ENCODE peak calls at places on chromosomes 6 and 20, in eight cellular contexts. H is adrenal gland, P is tibial artery, Z is mammary epithelial cell, Y is left ventricle myocardium inferior, I is tibial nerve, K is cardiac fibroblast, J is astrocyte of the spinal cord. C is an unnamed sample.

GRCh38 chr6:11656486-11656885 is 118.9 kb downstream of the TMEM170B start:
- DNase-seq in P (no peak), J (no peak), I (no peak), H (no peak), K (no peak), Y (no peak), Z (no peak), C (no peak)

GRCh38 chr6:128461517-128461916 is 58.9 kb downstream of the PTPRK start:
- DNase-seq in I (no peak), K (no peak), H (no peak), J (no peak), P (no peak), Y (no peak), Z (no peak), C (no peak)

GRCh38 chr6:7107578-7108195 is at the start of gene RREB1:
- DNase-seq in Y (peak; percentile 57), J (peak; percentile 63), I (peak; percentile 50), K (peak; percentile 61), P (peak; percentile 86), H (peak; percentile 64), Z (peak; percentile 57), C (no peak)

GRCh38 chr20:47727909-47728361 is 57.3 kb downstream of the SULF2 start:
- DNase-seq in J (no peak), Y (no peak), Z (no peak), I (no peak), P (no peak), K (no peak), H (no peak), C (no peak)

GRCh38 chr20:54219751-54220426 is 12.0 kb downstream of the PFDN4 start:
- DNase-seq in H (no peak), P (no peak), Y (no peak), J (peak; percentile 52), Z (peak; percentile 28), K (peak; percentile 76), I (no peak), C (no peak)

GRCh38 chr20:49866051-49866450 is 49.3 kb downstream of the SPATA2 start:
- DNase-seq in J (no peak), H (no peak), Y (no peak), P (no peak), I (no peak), K (peak; percentile 19), Z (no peak), C (no peak)

GRCh38 chr6:56915832-56916231 is 39.1 kb upstream of the BEND6 start:
- DNase-seq in I (no peak), P (no peak), J (no peak), H (no peak), Y (no peak), Z (no peak), K (no peak), C (no peak)

GRCh38 chr20:39829713-39830112 is 859.3 kb downstream of the MAFB start:
- DNase-seq in P (no peak), H (no peak), K (no peak), Z (no peak), J (no peak), I (no peak), Y (no peak), C (no peak)

GRCh38 chr6:118283759-118284158 is 264.3 kb upstream of the PLN start:
- DNase-seq in P (no peak), Y (no peak), J (peak; percentile 68), Z (peak; percentile 56), H (peak; percentile 64), K (peak; percentile 82), I (no peak), C (no peak)

GRCh38 chr6:134145786-134146185 is 93.4 kb upstream of the SLC2A12 start:
- DNase-seq in K (peak; percentile 59), J (peak; percentile 40), P (no peak), H (peak; percentile 17), Z (no peak), I (no peak), Y (no peak), C (no peak)

GRCh38 chr20:64220420-64220819 is 35.1 kb upstream of the PCMTD2 start:
- DNase-seq in Z (no peak), Y (no peak), I (no peak), P (no peak), H (no peak), K (no peak), J (no peak), C (no peak)

GRCh38 chr20:64156136-64156885 is 7.9 kb upstream of the MYT1 start:
- DNase-seq in J (no peak), H (no peak), P (no peak), K (no peak), I (no peak), Y (no peak), Z (no peak), C (no peak)

GRCh38 chr6:112218563-112218962 is 35.8 kb downstream of the LAMA4 start:
- DNase-seq in Y (peak; percentile 74), J (peak; percentile 61), Z (no peak), K (peak; percentile 51), H (peak; percentile 12), P (no peak), I (peak; percentile 56), C (no peak)

DNA sequence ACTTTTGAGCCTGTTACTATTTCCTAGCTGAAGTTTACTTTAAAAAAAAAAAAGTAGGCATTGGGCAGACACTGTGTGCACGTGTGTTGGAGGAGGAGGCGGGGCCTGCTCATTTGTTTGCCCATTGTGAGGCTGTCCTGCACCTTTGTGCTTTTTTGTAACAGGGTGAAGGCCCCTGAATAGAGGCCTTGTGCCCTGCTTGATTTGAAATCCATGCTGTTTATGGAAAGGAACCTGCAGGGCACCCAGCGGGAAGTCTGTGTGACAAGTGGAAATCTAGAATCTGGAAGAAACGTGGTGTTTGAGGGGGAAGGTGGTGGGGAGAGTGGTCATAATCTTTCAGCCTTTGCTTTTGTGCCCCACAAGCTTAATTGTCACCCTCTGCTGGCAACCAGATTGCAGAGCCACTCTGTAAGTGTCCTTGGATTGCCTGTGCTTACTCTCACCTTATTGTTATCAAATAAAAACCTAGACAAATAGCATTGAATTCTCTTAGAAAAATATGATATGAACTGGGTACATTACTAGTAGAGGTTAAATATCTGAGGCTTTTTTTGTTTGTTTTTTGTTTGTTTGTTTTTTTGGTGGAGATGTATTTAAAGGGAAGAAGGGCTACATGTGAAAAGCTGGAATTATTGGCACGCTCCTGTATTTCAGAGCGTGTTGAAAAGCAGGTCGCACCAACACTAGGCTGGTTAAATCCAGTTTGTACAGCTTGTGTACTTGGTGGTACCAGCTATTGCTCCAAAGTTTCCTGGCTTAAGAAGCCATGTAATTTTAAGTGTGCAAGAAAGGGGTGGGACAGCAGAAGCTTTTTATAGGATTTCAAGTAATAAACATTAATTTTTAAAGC is 156.2 kb downstream of the ARID1B start:
- DNase-seq in I (no peak), Y (no peak), H (peak; percentile 60), K (no peak), Z (no peak), P (no peak), J (no peak), C (no peak)
- TF ChIP-seq CTCF in I (no peak), Y (peak; percentile 35), H (no peak), K (no peak), Z (no peak), P (no peak), J (no peak), C (no peak)

DNA sequence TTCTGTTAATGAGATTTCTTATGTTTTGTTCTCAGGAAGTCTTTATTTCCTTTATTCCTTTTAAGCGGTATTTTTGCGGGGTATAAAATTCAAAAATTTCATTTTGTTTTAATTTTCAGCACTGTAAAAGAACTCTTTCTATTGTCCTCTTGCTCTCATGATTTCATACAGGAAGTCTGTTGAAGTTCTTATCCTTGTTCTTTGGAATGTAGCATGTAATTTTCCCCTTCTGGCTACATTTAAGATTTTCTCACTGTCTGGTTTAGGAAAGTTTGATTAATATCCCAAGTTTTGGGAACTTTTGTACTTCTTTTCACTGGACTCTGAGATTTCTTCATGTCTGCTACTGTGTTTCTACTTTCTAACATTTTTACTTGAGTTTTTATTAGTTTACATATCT is 581.4 kb upstream of the GJE1 start:
- DNase-seq in I (no peak), Z (no peak), P (no peak), H (no peak), Y (no peak), J (no peak), K (peak; percentile 26), C (no peak)
- H3K4me3 ChIP-seq in I (no peak overlapping the region), Z (no peak overlapping the region), P (no peak overlapping the region), H (no peak overlapping the region), Y (no peak overlapping the region), J (no peak overlapping the region), K (no peak overlapping the region), C (no peak overlapping the region)

DNA sequence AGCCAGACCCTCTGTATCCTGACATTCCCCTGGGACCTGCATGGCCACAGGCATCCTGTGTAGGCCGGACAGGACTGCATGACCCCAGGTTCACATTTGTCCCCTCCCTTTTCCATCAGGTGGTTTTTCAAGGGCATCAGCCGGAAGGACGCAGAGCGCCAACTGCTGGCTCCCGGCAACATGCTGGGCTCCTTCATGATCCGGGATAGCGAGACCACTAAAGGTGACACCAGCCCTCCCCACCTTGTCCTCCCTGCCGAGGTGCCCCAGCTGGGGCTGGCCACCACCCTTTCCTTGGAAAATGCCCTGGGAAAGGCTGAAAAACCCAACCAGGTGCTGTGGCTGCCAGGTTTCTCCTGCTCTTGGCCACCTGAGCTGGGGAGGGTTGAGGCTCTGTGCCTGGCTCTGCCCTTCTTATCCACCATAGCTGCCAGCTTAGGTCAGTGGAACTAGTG is 27.6 kb downstream of the HCK start:
- DNase-seq in H (no peak), Z (no peak), Y (no peak), P (no peak), K (no peak), J (no peak), I (no peak), C (no peak)
- TF ChIP-seq CTCF in H (no peak), Z (no peak), Y (no peak), P (no peak), K (no peak), J (no peak), I (no peak), C (no peak)

GRCh38 chr20:52212943-52213342 is 21.4 kb upstream of the ZFP64 start:
- DNase-seq in I (no peak), Y (no peak), J (no peak), P (no peak), Z (no peak), K (no peak), H (no peak), C (no peak)

GRCh38 chr20:52210037-52210990 is 18.7 kb upstream of the ZFP64 start:
- DNase-seq in K (no peak), Y (no peak), H (no peak), I (no peak), P (no peak), J (no peak), Z (no peak), C (no peak)

GRCh38 chr20:52207020-52207810 is 15.6 kb upstream of the ZFP64 start:
- DNase-seq in Y (no peak), P (no peak), Z (no peak), H (no peak), K (no peak), I (no peak), J (no peak), C (no peak)

GRCh38 chr20:52204136-52204535 is 12.6 kb upstream of the ZFP64 start:
- DNase-seq in Y (no peak), Z (no peak), K (no peak), J (no peak), P (no peak), I (no peak), H (no peak), C (no peak)

DNA sequence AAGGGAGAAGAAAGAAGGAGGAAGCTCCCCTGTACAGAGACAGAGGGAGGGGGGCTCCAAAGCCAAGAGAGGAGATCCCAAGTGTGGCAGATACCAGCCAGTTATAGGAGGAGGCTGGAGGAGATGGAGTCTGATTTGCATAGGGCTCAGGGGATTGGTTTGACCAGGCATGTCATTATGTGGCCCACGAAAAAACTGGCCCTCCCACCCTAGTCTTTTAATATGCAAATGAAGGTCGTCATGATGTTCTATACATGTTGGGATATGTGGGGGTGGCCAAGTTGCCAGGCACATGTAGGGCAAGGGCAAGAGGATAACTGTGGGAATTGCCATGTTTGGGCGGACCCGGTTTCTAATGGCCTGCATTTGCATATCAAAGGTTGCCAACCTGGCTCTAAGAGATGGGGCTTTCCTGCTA is 17.6 kb upstream of the ZFP64 start:
- DNase-seq in I (no peak), K (no peak), H (no peak), J (no peak), Z (no peak), P (no peak), Y (no peak), C (no peak)
- H3K4me3 ChIP-seq in I (no peak overlapping the region), K (no peak overlapping the region), H (no peak overlapping the region), J (no peak overlapping the region), Z (no peak overlapping the region), P (no peak overlapping the region), Y (no peak overlapping the region), C (no peak overlapping the region)